ENCODE peak calls at places on chromosome X, in six cellular contexts. I, N, L, M, V and O are unnamed samples.

GRCh38 chrX:2692221-2693122 is 1.4 kb downstream of the CD99 start:
- DNase-seq in I (peak), N (peak), L (peak), M (no peak), V (peak), O (peak)

GRCh38 chrX:71292669-71293379 is 8.7 kb upstream of the ITGB1BP2 start:
- DNase-seq in I (no peak), N (no peak), L (no peak), M (no peak), V (peak), O (peak)

GRCh38 chrX:153688900-153689590 is 1.3 kb downstream of the SLC6A8 start:
- DNase-seq in I (no peak), N (no peak), L (no peak), M (no peak), V (peak), O (peak)

GRCh38 chrX:45006002-45006800 is 133.2 kb downstream of the KDM6A start:
- DNase-seq in I (no peak), N (peak), L (no peak), M (peak), V (peak), O (no peak)

GRCh38 chrX:68415289-68415688 is 18.0 kb downstream of the OPHN1 start:
- DNase-seq in I (no peak), N (no peak), L (no peak), M (peak), V (peak), O (no peak)

GRCh38 chrX:104343408-104344129 is 88.8 kb upstream of the ESX1 start:
- DNase-seq in I (peak), N (peak), L (peak), M (peak), V (peak), O (no peak)

GRCh38 chrX:136608295-136608933 is 39.5 kb upstream of the CD40LG start:
- DNase-seq in I (peak), N (peak), L (no peak), M (peak), V (peak), O (peak)

GRCh38 chrX:20712811-20713210 is 446.1 kb upstream of the RPS6KA3 start:
- DNase-seq in I (no peak), N (no peak), L (no peak), M (peak), V (no peak), O (peak)

GRCh38 chrX:107429090-107429489 is 20.4 kb upstream of the FRMPD3 start:
- DNase-seq in I (peak), N (peak), L (no peak), M (no peak), V (peak), O (no peak)

GRCh38 chrX:12174358-12174757 is 36.1 kb downstream of the FRMPD4 start:
- DNase-seq in I (no peak), N (no peak), L (no peak), M (no peak), V (no peak), O (no peak)

GRCh38 chrX:1535241-1536041 is 1.5 kb downstream of the P2RY8 start:
- DNase-seq in I (peak), N (no peak), L (no peak), M (no peak), V (no peak), O (no peak)

GRCh38 chrX:100731441-100732281 is at the start of gene SYTL4:
- DNase-seq in I (no peak), N (peak), L (peak), M (no peak), V (peak), O (peak)

GRCh38 chrX:40156472-40157227 is 58.9 kb upstream of the BCOR start:
- DNase-seq in I (no peak), N (peak), L (no peak), M (no peak), V (no peak), O (peak)

GRCh38 chrX:135497736-135498135 is 22.7 kb upstream of the INTS6L start:
- DNase-seq in I (no peak), N (no peak), L (no peak), M (no peak), V (no peak), O (no peak)

GRCh38 chrX:2596050-2596449 is 95.0 kb upstream of the CD99 start:
- DNase-seq in I (no peak), N (no peak), L (no peak), M (no peak), V (no peak), O (no peak)

GRCh38 chrX:29926659-29927058 is 288.7 kb upstream of the MAGEB2 start:
- DNase-seq in I (no peak), N (no peak), L (no peak), M (no peak), V (no peak), O (no peak)

GRCh38 chrX:103686199-103687072 is at the start of gene MORF4L2:
- DNase-seq in I (peak), N (peak), L (peak), M (peak), V (peak), O (peak)

GRCh38 chrX:136147320-136147901 is at the start of gene FHL1:
- DNase-seq in I (peak), N (peak), L (peak), M (no peak), V (peak), O (peak)

GRCh38 chrX:154751669-154752271 is 893 bp upstream of the GAB3 start:
- DNase-seq in I (no peak), N (no peak), L (no peak), M (no peak), V (no peak), O (no peak)

GRCh38 chrX:66054978-66055377 is 15.1 kb upstream of the VSIG4 start:
- DNase-seq in I (no peak), N (no peak), L (no peak), M (no peak), V (no peak), O (no peak)

GRCh38 chrX:45322382-45322781 is 121.7 kb upstream of the DIPK2B start:
- DNase-seq in I (peak), N (peak), L (peak), M (peak), V (peak), O (peak)

GRCh38 chrX:40844476-40844875 is 109.1 kb upstream of the MED14 start:
- DNase-seq in I (no peak), N (no peak), L (no peak), M (no peak), V (peak), O (no peak)

GRCh38 chrX:51395807-51396728 is 63.4 kb downstream of the NUDT10 start:
- DNase-seq in I (peak), N (peak), L (no peak), M (no peak), V (peak), O (peak)

GRCh38 chrX:70970482-70970999 is 39.6 kb upstream of the SLC7A3 start:
- DNase-seq in I (peak), N (peak), L (no peak), M (peak), V (peak), O (peak)

GRCh38 chrX:112341598-112341997 is 259.0 kb upstream of the TRPC5 start:
- DNase-seq in I (no peak), N (no peak), L (no peak), M (no peak), V (peak), O (no peak)

GRCh38 chrX:19875051-19875432 is 12.4 kb downstream of the SH3KBP1 start:
- DNase-seq in I (no peak), N (no peak), L (no peak), M (no peak), V (peak), O (no peak)

GRCh38 chrX:43349363-43349762 is 306.7 kb upstream of the MAOA start:
- DNase-seq in I (peak), N (peak), L (peak), M (peak), V (peak), O (no peak)

GRCh38 chrX:34401411-34401810 is 255.7 kb downstream of the TMEM47 start:
- DNase-seq in I (no peak), N (no peak), L (no peak), M (peak), V (no peak), O (no peak)

GRCh38 chrX:147902270-147902669 is 9.4 kb upstream of the FMR1 start:
- DNase-seq in I (no peak), N (no peak), L (no peak), M (no peak), V (no peak), O (no peak)

GRCh38 chrX:119234931-119235555 is 1.0 kb upstream of the PGRMC1 start:
- DNase-seq in I (no peak), N (peak), L (no peak), M (no peak), V (peak), O (no peak)
- H3K4me2 ChIP-seq in I (no peak), N (peak), L (peak), M (no peak), V (peak), O (peak)

DNA sequence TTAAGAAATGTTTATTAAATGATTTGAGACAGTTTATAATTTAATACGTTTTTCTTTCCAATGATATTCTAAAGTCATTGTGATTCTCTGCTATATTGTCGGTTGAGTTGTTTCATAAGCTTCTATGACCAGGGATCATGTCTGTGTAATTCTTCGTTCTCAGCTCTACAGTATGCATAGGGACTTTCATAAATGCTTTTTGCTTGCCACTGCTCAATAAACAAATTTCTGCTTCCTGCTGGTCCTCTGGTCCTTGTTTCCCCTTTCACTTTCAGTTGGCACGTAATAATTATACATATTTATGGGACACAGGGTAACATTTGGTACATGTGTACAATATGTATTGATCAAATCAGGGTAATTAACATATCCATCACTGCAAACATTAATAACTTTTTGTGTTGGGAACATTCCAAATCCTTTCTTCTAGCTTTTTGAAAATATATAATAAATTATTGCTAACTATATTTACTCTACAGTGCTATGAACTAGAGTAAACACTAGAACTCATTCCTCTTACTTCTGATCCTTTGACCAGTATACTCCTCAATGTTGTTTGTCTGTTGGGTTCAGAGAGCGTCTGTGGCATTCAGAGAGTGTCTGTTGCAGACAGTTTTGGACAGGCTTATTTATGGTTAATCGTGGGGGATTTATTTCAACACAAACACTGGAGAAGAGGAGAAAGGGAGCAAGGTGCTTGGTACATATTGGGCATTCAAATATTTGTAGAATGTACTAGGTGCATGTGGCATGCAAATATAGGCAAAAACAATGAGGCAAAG is 68.3 kb upstream of the SPANXB1 start:
- DNase-seq in I (no peak), N (no peak), L (no peak), M (no peak), V (no peak), O (no peak)
- H3K4me2 ChIP-seq in I (peak), N (no peak), L (no peak), M (no peak), V (no peak), O (no peak)

GRCh38 chrX:25020391-25021131 is 4.8 kb upstream of the ARX start:
- DNase-seq in I (peak), N (peak), L (peak), M (no peak), V (no peak), O (no peak)

GRCh38 chrX:25017667-25018247 is 2.0 kb upstream of the ARX start:
- DNase-seq in I (no peak), N (no peak), L (no peak), M (no peak), V (no peak), O (no peak)

GRCh38 chrX:25018682-25019081 is 2.9 kb upstream of the ARX start:
- DNase-seq in I (no peak), N (no peak), L (no peak), M (no peak), V (no peak), O (no peak)

GRCh38 chrX:25021132-25021498 is 5.3 kb upstream of the ARX start:
- DNase-seq in I (no peak), N (no peak), L (no peak), M (no peak), V (no peak), O (no peak)

GRCh38 chrX:25019707-25020390 is 4.1 kb upstream of the ARX start:
- DNase-seq in I (no peak), N (no peak), L (no peak), M (no peak), V (no peak), O (no peak)
- H3K4me2 ChIP-seq in I (no peak), N (peak), L (peak), M (no peak), V (no peak), O (no peak)

GRCh38 chrX:4935846-4936245 is 1222.4 kb upstream of the PRKX start:
- DNase-seq in I (peak), N (no peak), L (no peak), M (no peak), V (no peak), O (no peak)
- H3K4me2 ChIP-seq in I (no peak), N (no peak), L (no peak), M (no peak), V (no peak), O (no peak)

GRCh38 chrX:124033821-124034220 is 72.3 kb downstream of the STAG2 start:
- DNase-seq in I (no peak), N (no peak), L (no peak), M (peak), V (peak), O (no peak)
- H3K4me2 ChIP-seq in I (no peak), N (no peak), L (no peak), M (no peak), V (no peak), O (no peak)

DNA sequence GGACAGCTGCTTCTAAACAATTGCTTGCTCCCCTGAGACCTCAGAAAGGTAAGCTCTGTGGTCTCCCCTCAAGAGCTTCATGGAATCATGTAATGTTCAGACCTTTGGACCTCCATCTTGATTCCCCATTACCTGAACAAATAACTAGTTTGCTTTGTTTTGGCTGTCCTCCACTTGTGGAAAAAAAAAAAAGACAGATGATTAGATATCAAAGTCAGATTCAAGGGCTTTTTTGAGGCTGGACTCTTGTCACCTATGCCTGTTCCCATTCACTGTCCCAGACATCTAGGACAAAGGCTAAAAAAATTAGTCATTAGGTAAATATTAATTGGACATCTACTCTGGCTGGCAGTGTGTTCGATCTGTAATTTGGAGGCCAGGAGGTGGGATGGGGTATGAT is 13.3 kb downstream of the TMEM255A start:
- DNase-seq in I (no peak), N (no peak), L (no peak), M (no peak), V (no peak), O (no peak)
- H3K4me2 ChIP-seq in I (no peak), N (no peak), L (no peak), M (no peak), V (no peak), O (no peak)

GRCh38 chrX:52933976-52934703 is 24.2 kb downstream of the FAM156A start:
- DNase-seq in I (peak), N (no peak), L (no peak), M (no peak), V (no peak), O (peak)

GRCh38 chrX:52933213-52933612 is 25.1 kb downstream of the FAM156A start:
- DNase-seq in I (no peak), N (no peak), L (no peak), M (no peak), V (no peak), O (no peak)

GRCh38 chrX:52934704-52935468 is 23.4 kb downstream of the FAM156A start:
- DNase-seq in I (peak), N (peak), L (peak), M (peak), V (peak), O (peak)
- H3K4me2 ChIP-seq in I (peak), N (peak), L (peak), M (peak), V (peak), O (peak)